ENCODE peak calls at places on chromosomes 16 and 17, in seven cellular contexts. U, G, B, S, N, C and W are unnamed samples.

GRCh38 chr16:8859913-8860881 is 8.6 kb downstream of the CARHSP1 start:
- DNase-seq in U (peak), G (no peak), B (peak), S (peak), N (peak), C (no peak), W (peak)

GRCh38 chr17:28750178-28751047 is 6.6 kb downstream of the TRAF4 start:
- DNase-seq in U (peak), G (peak), B (peak), S (peak), N (peak), C (peak), W (peak)

GRCh38 chr16:24700549-24701392 is 28.7 kb upstream of the TNRC6A start:
- DNase-seq in U (peak), G (peak), B (peak), S (peak), N (peak), C (peak), W (peak)

GRCh38 chr16:79283578-79283977 is 317.0 kb downstream of the MAF start:
- DNase-seq in U (no peak), G (no peak), B (peak), S (no peak), N (no peak), C (no peak), W (no peak)

GRCh38 chr16:67013238-67013822 is 15.6 kb upstream of the CBFB start:
- DNase-seq in U (no peak), G (no peak), B (no peak), S (no peak), N (no peak), C (no peak), W (no peak)

GRCh38 chr16:83727018-83727417 is 80.8 kb upstream of the HSBP1 start:
- DNase-seq in U (no peak), G (no peak), B (no peak), S (no peak), N (no peak), C (no peak), W (no peak)

GRCh38 chr17:21072623-21073278 is 29.9 kb upstream of the USP22 start:
- DNase-seq in U (no peak), G (no peak), B (no peak), S (no peak), N (no peak), C (no peak), W (no peak)

GRCh38 chr17:32876414-32877163 is at the start of gene MYO1D:
- DNase-seq in U (peak), G (peak), B (peak), S (peak), N (peak), C (peak), W (no peak)

GRCh38 chr16:46918905-46919792 is 35.0 kb downstream of the GPT2 start:
- DNase-seq in U (no peak), G (no peak), B (peak), S (peak), N (no peak), C (no peak), W (no peak)

GRCh38 chr17:1709971-1710806 is at the start of gene TLCD2:
- DNase-seq in U (peak), G (peak), B (peak), S (peak), N (peak), C (peak), W (no peak)

GRCh38 chr16:53952215-53953208 is 248.6 kb downstream of the FTO start:
- DNase-seq in U (no peak), G (no peak), B (no peak), S (no peak), N (no peak), C (no peak), W (no peak)

GRCh38 chr17:930258-930657 is 49.3 kb downstream of the NXN start:
- DNase-seq in U (no peak), G (no peak), B (no peak), S (no peak), N (no peak), C (no peak), W (no peak)

GRCh38 chr16:52535076-52535475 is 11.9 kb downstream of the TOX3 start:
- DNase-seq in U (peak), G (no peak), B (peak), S (peak), N (no peak), C (no peak), W (no peak)

GRCh38 chr17:14833201-14833773 is 431.8 kb downstream of the PMP22 start:
- DNase-seq in U (no peak), G (no peak), B (no peak), S (no peak), N (no peak), C (no peak), W (no peak)

GRCh38 chr17:47700471-47701449 is 6.8 kb downstream of the TBKBP1 start:
- DNase-seq in U (no peak), G (no peak), B (no peak), S (no peak), N (no peak), C (peak), W (no peak)

GRCh38 chr16:30069575-30070462 is 4.3 kb downstream of the ALDOA start:
- DNase-seq in U (no peak), G (no peak), B (no peak), S (no peak), N (peak), C (no peak), W (no peak)

GRCh38 chr16:60558936-60559335 is 1477.3 kb downstream of the CDH8 start:
- DNase-seq in U (no peak), G (no peak), B (no peak), S (no peak), N (no peak), C (no peak), W (no peak)

GRCh38 chr16:86018487-86018886 is 119.5 kb downstream of the IRF8 start:
- DNase-seq in U (peak), G (no peak), B (peak), S (no peak), N (no peak), C (peak), W (no peak)

GRCh38 chr16:85870159-85870558 is 28.8 kb upstream of the IRF8 start:
- DNase-seq in U (peak), G (no peak), B (no peak), S (no peak), N (no peak), C (no peak), W (no peak)

GRCh38 chr17:71437176-71437575 is 683.6 kb upstream of the SOX9 start:
- DNase-seq in U (no peak), G (no peak), B (no peak), S (no peak), N (no peak), C (no peak), W (no peak)

GRCh38 chr17:21373696-21374454 is 2.3 kb upstream of the KCNJ12 start:
- DNase-seq in U (no peak), G (no peak), B (no peak), S (no peak), N (no peak), C (no peak), W (no peak)

GRCh38 chr16:12458591-12459400 is 344.9 kb downstream of the CPPED1 start:
- DNase-seq in U (peak), G (no peak), B (peak), S (no peak), N (no peak), C (no peak), W (no peak)

GRCh38 chr17:38871247-38871991 is 1.6 kb downstream of the LASP1 start:
- DNase-seq in U (peak), G (peak), B (peak), S (peak), N (peak), C (no peak), W (peak)
- TF ChIP-seq CTCF in U (no peak), G (peak), B (no peak), S (no peak), N (no peak), C (no peak), W (no peak)

GRCh38 chr17:50096092-50096491 is 941 bp downstream of the PDK2 start:
- DNase-seq in U (no peak), G (no peak), B (no peak), S (peak), N (no peak), C (no peak), W (no peak)

GRCh38 chr17:50095626-50096037 is 481 bp downstream of the PDK2 start:
- DNase-seq in U (no peak), G (no peak), B (no peak), S (no peak), N (no peak), C (no peak), W (no peak)

GRCh38 chr17:50094243-50094752 is 853 bp upstream of the PDK2 start:
- DNase-seq in U (peak), G (peak), B (peak), S (peak), N (peak), C (peak), W (peak)

GRCh38 chr17:50093807-50094206 is 1.3 kb upstream of the PDK2 start:
- DNase-seq in U (no peak), G (no peak), B (no peak), S (no peak), N (no peak), C (no peak), W (no peak)

GRCh38 chr17:50094753-50095616 is at the start of gene PDK2:
- DNase-seq in U (peak), G (peak), B (peak), S (peak), N (peak), C (peak), W (peak)
- TF ChIP-seq EP300 in U (no peak), G (no peak), B (no peak), S (no peak), N (no peak), C (no peak), W (no peak)

GRCh38 chr16:27867122-27868110 is 196.1 kb downstream of the GSG1L start:
- DNase-seq in U (peak), G (peak), B (peak), S (peak), N (no peak), C (no peak), W (no peak)
- TF ChIP-seq CTCF in U (peak), G (peak), B (peak), S (no peak), N (no peak), C (no peak), W (peak)

GRCh38 chr16:15701367-15701766 is 51.3 kb downstream of the NDE1 start:
- DNase-seq in U (no peak), G (no peak), B (no peak), S (no peak), N (no peak), C (no peak), W (no peak)

GRCh38 chr16:15699819-15700218 is 49.8 kb downstream of the NDE1 start:
- DNase-seq in U (no peak), G (no peak), B (no peak), S (no peak), N (no peak), C (no peak), W (no peak)

GRCh38 chr16:15703029-15703736 is 53.1 kb downstream of the NDE1 start:
- DNase-seq in U (no peak), G (no peak), B (no peak), S (no peak), N (no peak), C (no peak), W (no peak)

GRCh38 chr16:15704545-15704987 is 54.5 kb downstream of the NDE1 start:
- DNase-seq in U (peak), G (peak), B (peak), S (peak), N (peak), C (peak), W (peak)

DNA sequence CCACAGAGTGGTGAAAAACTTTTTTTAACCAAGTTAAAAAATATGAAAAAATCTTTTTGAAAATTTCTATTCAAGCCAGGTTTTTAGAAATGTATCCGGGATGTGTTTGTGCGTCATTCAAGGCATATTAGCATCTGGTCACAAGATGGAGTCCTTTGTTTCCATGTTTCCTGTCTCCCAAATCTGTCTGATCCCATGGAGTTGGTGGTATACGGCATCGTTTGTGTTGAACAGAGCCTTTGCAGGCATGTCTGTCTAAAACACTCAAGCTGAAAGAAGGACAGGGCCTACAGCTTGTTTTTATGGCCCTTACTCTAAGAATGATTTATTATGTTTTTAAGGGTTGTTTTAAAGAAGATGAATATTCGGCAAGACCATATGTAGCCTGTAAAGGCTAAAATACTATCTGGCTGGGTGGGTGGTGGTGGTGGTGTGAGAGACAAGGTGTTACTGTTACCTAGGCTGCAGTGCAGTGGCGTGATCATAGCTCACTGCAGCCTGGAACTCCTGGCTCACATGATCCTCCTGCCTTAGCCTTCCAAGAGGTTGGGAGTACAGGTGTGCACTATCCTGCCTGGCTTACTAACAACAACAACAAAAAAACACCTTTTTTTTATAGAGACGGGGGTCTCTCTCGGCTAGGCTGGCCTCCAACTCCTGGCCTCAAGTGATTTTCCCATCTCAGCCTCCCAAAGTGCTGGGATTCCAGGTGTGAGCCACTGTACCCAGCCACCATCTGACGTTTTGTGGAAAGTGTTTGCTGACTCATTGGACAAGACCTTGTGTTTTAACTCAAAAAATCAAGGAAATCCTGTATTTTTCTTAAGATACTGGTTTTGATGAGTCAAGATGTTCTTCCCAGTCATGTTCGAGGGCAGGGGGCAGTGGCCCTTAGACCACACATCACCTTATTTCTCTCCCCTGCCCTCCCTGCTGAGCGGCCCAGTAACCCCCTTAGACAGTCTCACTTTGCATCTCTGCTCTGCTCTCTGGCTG is 52.2 kb downstream of the NDE1 start:
- DNase-seq in U (no peak), G (no peak), B (no peak), S (no peak), N (no peak), C (no peak), W (no peak)
- TF ChIP-seq EP300 in U (no peak), G (no peak), B (no peak), S (no peak), N (no peak), C (no peak), W (no peak)

GRCh38 chr17:44559288-44560249 is 2.3 kb downstream of the FZD2 start:
- DNase-seq in U (no peak), G (no peak), B (no peak), S (no peak), N (no peak), C (no peak), W (no peak)

GRCh38 chr17:44565866-44566443 is 8.7 kb downstream of the FZD2 start:
- DNase-seq in U (no peak), G (no peak), B (no peak), S (no peak), N (no peak), C (no peak), W (no peak)

GRCh38 chr17:44568311-44568710 is 11.0 kb downstream of the FZD2 start:
- DNase-seq in U (no peak), G (no peak), B (no peak), S (no peak), N (no peak), C (no peak), W (no peak)

GRCh38 chr17:44561237-44561623 is 3.9 kb downstream of the FZD2 start:
- DNase-seq in U (no peak), G (no peak), B (no peak), S (no peak), N (no peak), C (no peak), W (no peak)

DNA sequence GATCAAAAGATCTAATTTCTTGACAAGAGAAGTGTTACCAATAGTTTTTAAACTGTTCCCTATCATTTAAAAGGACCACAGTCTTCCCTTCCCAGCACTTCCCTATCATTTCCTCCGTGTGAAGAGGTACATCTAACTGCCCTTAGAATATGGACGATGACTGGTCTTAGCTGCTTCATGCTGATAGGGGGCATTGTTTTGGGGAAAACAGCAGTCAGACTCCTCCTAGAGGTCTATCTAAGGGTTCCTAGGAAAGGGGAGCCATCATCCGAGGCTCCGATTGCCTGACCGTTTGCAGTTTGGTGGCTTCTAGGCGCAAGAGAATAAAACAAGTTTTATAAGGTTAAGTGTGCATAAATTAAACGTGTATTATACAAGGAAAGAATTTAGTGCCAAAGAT is 7.1 kb downstream of the FZD2 start:
- DNase-seq in U (no peak), G (no peak), B (no peak), S (no peak), N (no peak), C (no peak), W (no peak)
- TF ChIP-seq CTCF in U (no peak), G (no peak), B (no peak), S (no peak), N (no peak), C (no peak), W (no peak)

DNA sequence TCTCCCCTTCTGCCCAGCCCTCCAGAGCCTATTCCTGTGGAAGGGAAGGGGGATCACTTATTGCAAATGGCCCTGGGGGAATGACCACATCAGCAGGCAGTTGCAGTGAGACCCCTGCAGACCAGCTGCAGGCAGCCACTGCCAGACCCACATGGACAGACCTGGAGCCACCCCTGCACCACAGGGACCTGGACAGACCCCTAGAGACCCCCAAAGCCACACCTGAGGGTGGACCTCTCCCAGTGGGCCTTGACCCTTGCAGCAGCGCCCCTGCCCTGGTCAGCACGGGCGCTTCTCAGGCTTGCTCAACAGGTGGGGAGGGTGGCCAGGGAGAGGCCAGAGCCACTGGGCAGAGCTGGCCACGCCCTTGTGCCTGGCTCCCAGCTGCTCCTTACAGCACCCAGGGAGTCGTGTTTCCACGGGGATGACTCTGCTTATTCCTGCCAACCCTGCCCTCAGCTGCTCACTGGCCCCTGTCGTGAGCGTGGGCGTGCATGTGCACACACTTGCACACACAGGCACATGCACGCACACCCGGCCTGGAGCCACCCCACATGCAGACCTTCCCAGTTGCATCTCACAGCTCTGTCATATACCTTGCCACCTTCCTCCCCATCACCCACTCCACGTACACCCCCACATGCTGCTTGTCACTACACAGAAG is 1.3 kb upstream of the SCN4A start:
- DNase-seq in U (no peak), G (peak), B (peak), S (no peak), N (no peak), C (no peak), W (no peak)
- TF ChIP-seq EP300 in U (no peak), G (no peak), B (no peak), S (no peak), N (no peak), C (no peak), W (no peak)

GRCh38 chr17:76281573-76282371 is 16.6 kb downstream of the UBALD2 start:
- DNase-seq in U (no peak), G (no peak), B (no peak), S (no peak), N (no peak), C (no peak), W (no peak)

GRCh38 chr17:76278268-76278908 is 13.2 kb downstream of the UBALD2 start:
- DNase-seq in U (no peak), G (no peak), B (no peak), S (no peak), N (no peak), C (no peak), W (no peak)

GRCh38 chr17:76278952-76279741 is 14.0 kb downstream of the UBALD2 start:
- DNase-seq in U (peak), G (peak), B (peak), S (peak), N (peak), C (peak), W (peak)

GRCh38 chr17:76280650-76281049 is 15.5 kb downstream of the UBALD2 start:
- DNase-seq in U (no peak), G (no peak), B (no peak), S (no peak), N (no peak), C (no peak), W (no peak)

GRCh38 chr17:76279742-76280287 is 14.7 kb downstream of the UBALD2 start:
- DNase-seq in U (no peak), G (no peak), B (no peak), S (no peak), N (no peak), C (no peak), W (no peak)
- TF ChIP-seq CTCF in U (no peak), G (peak), B (no peak), S (no peak), N (no peak), C (no peak), W (no peak)

GRCh38 chr16:68737730-68738590 is 868 bp downstream of the CDH1 start:
- DNase-seq in U (peak), G (peak), B (peak), S (peak), N (peak), C (no peak), W (no peak)
- TF ChIP-seq EP300 in U (no peak), G (no peak), B (no peak), S (no peak), N (no peak), C (no peak), W (no peak)

GRCh38 chr17:7782237-7782636 is 51.8 kb upstream of the KDM6B start:
- DNase-seq in U (no peak), G (no peak), B (no peak), S (no peak), N (no peak), C (no peak), W (no peak)
- TF ChIP-seq CTCF in U (peak), G (peak), B (no peak), S (no peak), N (no peak), C (no peak), W (no peak)

GRCh38 chr16:10957771-10958486 is 13.6 kb downstream of the CLEC16A start:
- DNase-seq in U (no peak), G (no peak), B (no peak), S (no peak), N (no peak), C (no peak), W (no peak)
- TF ChIP-seq EP300 in U (no peak), G (no peak), B (no peak), S (no peak), N (no peak), C (no peak), W (no peak)